ENCODE peak calls at places on chromosomes 3 and 15, in ten cellular contexts. One of them, this sample, is unnamed.
A peak's percentile ranks its signal among the peaks of the same experiment; 100 is the strongest.

GRCh38 chr3:158770254-158771017 is 31.4 kb upstream of the MFSD1 start:
- DNase-seq in fibroblast of the aortic adventitia: peak; percentile 75
- DNase-seq in GM12865: no peak
- DNase-seq in GM23248: peak; percentile 86
- DNase-seq in IMR-90: peak; percentile 93
- DNase-seq in AG09309: no peak
- DNase-seq in CD8-positive, alpha-beta T cell: no peak
- DNase-seq in iPS DF 6.9: no peak
- DNase-seq in fibroblast of pulmonary artery: peak; percentile 66
- DNase-seq in neural progenitor cell: no peak
- DNase-seq in this sample: no peak

GRCh38 chr3:115693868-115694267 is 70.6 kb downstream of the GAP43 start:
- DNase-seq in fibroblast of the aortic adventitia: no peak
- DNase-seq in fibroblast of pulmonary artery: no peak
- DNase-seq in neural progenitor cell: no peak
- DNase-seq in GM12865: no peak
- DNase-seq in AG09309: no peak
- DNase-seq in iPS DF 6.9: no peak
- DNase-seq in GM23248: no peak
- DNase-seq in CD8-positive, alpha-beta T cell: no peak
- DNase-seq in IMR-90: no peak
- DNase-seq in this sample: no peak

GRCh38 chr15:87672309-87672897 is 584.1 kb downstream of the NTRK3 start:
- DNase-seq in CD8-positive, alpha-beta T cell: no peak
- DNase-seq in GM12865: no peak
- DNase-seq in iPS DF 6.9: peak; percentile 22
- DNase-seq in AG09309: no peak
- DNase-seq in neural progenitor cell: peak; percentile 59
- DNase-seq in fibroblast of the aortic adventitia: peak; percentile 74
- DNase-seq in GM23248: peak; percentile 67
- DNase-seq in fibroblast of pulmonary artery: peak; percentile 59
- DNase-seq in IMR-90: peak; percentile 41
- DNase-seq in this sample: no peak

GRCh38 chr3:16252988-16253387 is 11.8 kb downstream of the DPH3 start:
- DNase-seq in iPS DF 6.9: no peak
- DNase-seq in AG09309: no peak
- DNase-seq in fibroblast of the aortic adventitia: no peak
- DNase-seq in fibroblast of pulmonary artery: no peak
- DNase-seq in IMR-90: no peak
- DNase-seq in CD8-positive, alpha-beta T cell: no peak
- DNase-seq in neural progenitor cell: no peak
- DNase-seq in GM23248: no peak
- DNase-seq in GM12865: no peak
- DNase-seq in this sample: no peak

GRCh38 chr15:67380921-67381320 is 126.3 kb downstream of the IQCH start:
- DNase-seq in GM23248: no peak
- DNase-seq in CD8-positive, alpha-beta T cell: no peak
- DNase-seq in IMR-90: no peak
- DNase-seq in neural progenitor cell: no peak
- DNase-seq in AG09309: no peak
- DNase-seq in iPS DF 6.9: no peak
- DNase-seq in fibroblast of pulmonary artery: no peak
- DNase-seq in fibroblast of the aortic adventitia: no peak
- DNase-seq in GM12865: no peak
- DNase-seq in this sample: no peak

GRCh38 chr3:194935061-194935460 is 249.4 kb downstream of the FAM43A start:
- DNase-seq in IMR-90: no peak
- DNase-seq in AG09309: no peak
- DNase-seq in fibroblast of pulmonary artery: no peak
- DNase-seq in fibroblast of the aortic adventitia: no peak
- DNase-seq in GM23248: peak; percentile 16
- DNase-seq in iPS DF 6.9: no peak
- DNase-seq in GM12865: no peak
- DNase-seq in neural progenitor cell: no peak
- DNase-seq in CD8-positive, alpha-beta T cell: no peak
- DNase-seq in this sample: no peak

GRCh38 chr3:151228291-151229125 is 25.5 kb upstream of the GPR171 start:
- DNase-seq in AG09309: no peak
- DNase-seq in fibroblast of the aortic adventitia: peak; percentile 80
- DNase-seq in neural progenitor cell: no peak
- DNase-seq in IMR-90: peak; percentile 95
- DNase-seq in CD8-positive, alpha-beta T cell: no peak
- DNase-seq in iPS DF 6.9: no peak
- DNase-seq in GM12865: peak; percentile 9
- DNase-seq in fibroblast of pulmonary artery: peak; percentile 65
- DNase-seq in GM23248: peak; percentile 82
- DNase-seq in this sample: no peak

GRCh38 chr15:42279234-42279723 is 6.0 kb upstream of the TMEM87A start:
- DNase-seq in AG09309: no peak
- DNase-seq in neural progenitor cell: no peak
- DNase-seq in IMR-90: no peak
- DNase-seq in CD8-positive, alpha-beta T cell: no peak
- DNase-seq in fibroblast of the aortic adventitia: no peak
- DNase-seq in iPS DF 6.9: no peak
- DNase-seq in GM23248: no peak
- DNase-seq in fibroblast of pulmonary artery: no peak
- DNase-seq in GM12865: peak; percentile 9
- DNase-seq in this sample: no peak

GRCh38 chr15:76359152-76359551 is 22.6 kb downstream of the ISL2 start:
- DNase-seq in CD8-positive, alpha-beta T cell: no peak
- DNase-seq in neural progenitor cell: no peak
- DNase-seq in iPS DF 6.9: no peak
- DNase-seq in AG09309: no peak
- DNase-seq in IMR-90: no peak
- DNase-seq in fibroblast of the aortic adventitia: no peak
- DNase-seq in fibroblast of pulmonary artery: no peak
- DNase-seq in GM23248: no peak
- DNase-seq in GM12865: no peak
- DNase-seq in this sample: no peak

GRCh38 chr3:136296960-136297359 is 46.8 kb downstream of the PCCB start:
- DNase-seq in IMR-90: no peak
- DNase-seq in fibroblast of pulmonary artery: no peak
- DNase-seq in iPS DF 6.9: peak; percentile 25
- DNase-seq in neural progenitor cell: no peak
- DNase-seq in GM12865: no peak
- DNase-seq in AG09309: no peak
- DNase-seq in CD8-positive, alpha-beta T cell: no peak
- DNase-seq in GM23248: no peak
- DNase-seq in fibroblast of the aortic adventitia: no peak
- DNase-seq in this sample: no peak

GRCh38 chr3:193803288-193803687 is 210.3 kb downstream of the OPA1 start:
- DNase-seq in neural progenitor cell: no peak
- DNase-seq in GM23248: no peak
- DNase-seq in GM12865: no peak
- DNase-seq in iPS DF 6.9: no peak
- DNase-seq in fibroblast of the aortic adventitia: no peak
- DNase-seq in fibroblast of pulmonary artery: no peak
- DNase-seq in CD8-positive, alpha-beta T cell: no peak
- DNase-seq in AG09309: no peak
- DNase-seq in IMR-90: no peak
- DNase-seq in this sample: no peak

GRCh38 chr3:169041677-169042171 is 621.8 kb downstream of the MECOM start:
- DNase-seq in iPS DF 6.9: no peak
- DNase-seq in GM12865: no peak
- DNase-seq in GM23248: peak; percentile 88
- DNase-seq in neural progenitor cell: peak; percentile 21
- DNase-seq in fibroblast of pulmonary artery: peak; percentile 79
- DNase-seq in IMR-90: peak; percentile 80
- DNase-seq in CD8-positive, alpha-beta T cell: no peak
- DNase-seq in fibroblast of the aortic adventitia: peak; percentile 78
- DNase-seq in AG09309: peak; percentile 41
- DNase-seq in this sample: no peak

GRCh38 chr15:90271459-90272166 is 6.1 kb downstream of the NGRN start:
- DNase-seq in neural progenitor cell: no peak
- DNase-seq in CD8-positive, alpha-beta T cell: no peak
- DNase-seq in AG09309: no peak
- DNase-seq in GM12865: no peak
- DNase-seq in fibroblast of pulmonary artery: no peak
- DNase-seq in iPS DF 6.9: no peak
- DNase-seq in fibroblast of the aortic adventitia: no peak
- DNase-seq in GM23248: no peak
- DNase-seq in IMR-90: no peak
- DNase-seq in this sample: no peak

GRCh38 chr3:9916346-9916733 is 558 bp upstream of the IL17RC start:
- DNase-seq in CD8-positive, alpha-beta T cell: no peak
- DNase-seq in GM23248: peak; percentile 87
- DNase-seq in GM12865: no peak
- DNase-seq in fibroblast of the aortic adventitia: peak; percentile 58
- DNase-seq in fibroblast of pulmonary artery: peak; percentile 42
- DNase-seq in iPS DF 6.9: no peak
- DNase-seq in AG09309: no peak
- DNase-seq in neural progenitor cell: peak; percentile 15
- DNase-seq in IMR-90: peak; percentile 48
- DNase-seq in this sample: no peak
- H3K4me3 ChIP-seq in CD8-positive, alpha-beta T cell: peak overlapping the region; percentile 27
- H3K4me3 ChIP-seq in GM23248: peak overlapping the region; percentile 77
- H3K4me3 ChIP-seq in GM12865: no peak overlapping the region
- H3K4me3 ChIP-seq in fibroblast of the aortic adventitia: peak overlapping the region; percentile 72
- H3K4me3 ChIP-seq in fibroblast of pulmonary artery: peak overlapping the region; percentile 63
- H3K4me3 ChIP-seq in iPS DF 6.9: no peak overlapping the region
- H3K4me3 ChIP-seq in AG09309: peak overlapping the region; percentile 53
- H3K4me3 ChIP-seq in neural progenitor cell: no peak overlapping the region
- H3K4me3 ChIP-seq in IMR-90: peak overlapping the region; percentile 26
- H3K4me3 ChIP-seq in this sample: no peak overlapping the region

GRCh38 chr15:44726568-44727461 is 9.5 kb upstream of the TRIM69 start:
- DNase-seq in iPS DF 6.9: no peak
- DNase-seq in IMR-90: peak; percentile 94
- DNase-seq in AG09309: peak; percentile 89
- DNase-seq in GM12865: peak; percentile 97
- DNase-seq in CD8-positive, alpha-beta T cell: peak; percentile 53
- DNase-seq in neural progenitor cell: no peak
- DNase-seq in GM23248: peak; percentile 95
- DNase-seq in fibroblast of the aortic adventitia: peak; percentile 92
- DNase-seq in fibroblast of pulmonary artery: peak; percentile 93
- DNase-seq in this sample: peak; percentile 94
- H3K4me3 ChIP-seq in iPS DF 6.9: no peak overlapping the region
- H3K4me3 ChIP-seq in IMR-90: no peak overlapping the region
- H3K4me3 ChIP-seq in AG09309: no peak overlapping the region
- H3K4me3 ChIP-seq in GM12865: peak overlapping the region; percentile 60
- H3K4me3 ChIP-seq in CD8-positive, alpha-beta T cell: peak overlapping the region; percentile 38
- H3K4me3 ChIP-seq in neural progenitor cell: no peak overlapping the region
- H3K4me3 ChIP-seq in GM23248: peak overlapping the region; percentile 54
- H3K4me3 ChIP-seq in fibroblast of the aortic adventitia: peak overlapping the region; percentile 17
- H3K4me3 ChIP-seq in fibroblast of pulmonary artery: peak overlapping the region; percentile 21
- H3K4me3 ChIP-seq in this sample: peak overlapping the region; percentile 27

DNA sequence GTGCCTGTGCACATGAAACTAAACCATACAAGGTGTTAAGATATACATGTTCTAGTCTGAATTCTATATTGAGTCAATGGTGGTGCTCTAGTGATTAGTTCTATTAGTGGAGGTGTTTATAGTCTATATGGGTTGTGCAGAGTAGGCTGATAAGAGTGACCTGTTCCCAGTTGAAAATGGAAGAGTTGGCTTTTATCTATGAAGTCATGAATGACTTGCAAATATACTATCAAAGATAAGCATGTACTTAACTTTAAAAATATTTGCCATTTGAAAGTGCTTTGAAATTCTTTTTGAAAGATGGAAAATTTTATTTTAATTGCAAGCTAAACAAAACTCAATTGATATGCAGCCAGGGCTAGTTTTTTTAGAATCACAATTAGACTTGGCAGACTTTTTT is 150.6 kb upstream of the SGO1 start:
- DNase-seq in fibroblast of pulmonary artery: no peak
- DNase-seq in neural progenitor cell: no peak
- DNase-seq in GM12865: no peak
- DNase-seq in CD8-positive, alpha-beta T cell: no peak
- DNase-seq in IMR-90: no peak
- DNase-seq in AG09309: no peak
- DNase-seq in GM23248: no peak
- DNase-seq in fibroblast of the aortic adventitia: no peak
- DNase-seq in iPS DF 6.9: no peak
- DNase-seq in this sample: no peak
- H3K4me3 ChIP-seq in fibroblast of pulmonary artery: no peak overlapping the region
- H3K4me3 ChIP-seq in neural progenitor cell: no peak overlapping the region
- H3K4me3 ChIP-seq in GM12865: no peak overlapping the region
- H3K4me3 ChIP-seq in CD8-positive, alpha-beta T cell: no peak overlapping the region
- H3K4me3 ChIP-seq in IMR-90: no peak overlapping the region
- H3K4me3 ChIP-seq in AG09309: no peak overlapping the region
- H3K4me3 ChIP-seq in GM23248: no peak overlapping the region
- H3K4me3 ChIP-seq in fibroblast of the aortic adventitia: no peak overlapping the region
- H3K4me3 ChIP-seq in iPS DF 6.9: no peak overlapping the region
- H3K4me3 ChIP-seq in this sample: no peak overlapping the region

GRCh38 chr3:163335429-163335828 is 1742.9 kb downstream of the SI start:
- DNase-seq in GM12865: no peak
- DNase-seq in fibroblast of the aortic adventitia: no peak
- DNase-seq in neural progenitor cell: no peak
- DNase-seq in fibroblast of pulmonary artery: no peak
- DNase-seq in CD8-positive, alpha-beta T cell: no peak
- DNase-seq in IMR-90: no peak
- DNase-seq in AG09309: no peak
- DNase-seq in iPS DF 6.9: no peak
- DNase-seq in GM23248: no peak
- DNase-seq in this sample: no peak
- H3K4me3 ChIP-seq in GM12865: no peak overlapping the region
- H3K4me3 ChIP-seq in fibroblast of the aortic adventitia: no peak overlapping the region
- H3K4me3 ChIP-seq in neural progenitor cell: no peak overlapping the region
- H3K4me3 ChIP-seq in fibroblast of pulmonary artery: no peak overlapping the region
- H3K4me3 ChIP-seq in CD8-positive, alpha-beta T cell: no peak overlapping the region
- H3K4me3 ChIP-seq in IMR-90: no peak overlapping the region
- H3K4me3 ChIP-seq in AG09309: no peak overlapping the region
- H3K4me3 ChIP-seq in iPS DF 6.9: no peak overlapping the region
- H3K4me3 ChIP-seq in GM23248: no peak overlapping the region
- H3K4me3 ChIP-seq in this sample: no peak overlapping the region